ENCODE peak calls at places on chromosomes 2 and 18, in six cellular contexts. X is transverse colon, D is mucosa of descending colon, N is GM12865, M is BJ, G is heart left ventricle. S is an unnamed sample.

GRCh38 chr2:45024600-45025291 is 15.5 kb upstream of the SIX2 start:
- DNase-seq in G (no peak), D (no peak), X (no peak), M (peak; percentile 76), N (peak; percentile 18), S (no peak)

GRCh38 chr2:46954951-46955571 is 39.5 kb upstream of the MCFD2 start:
- DNase-seq in N (no peak), M (peak; percentile 73), G (peak; percentile 81), D (no peak), X (peak; percentile 41), S (peak; percentile 66)

GRCh38 chr2:239806276-239806675 is 218.9 kb downstream of the NDUFA10 start:
- DNase-seq in X (no peak), G (peak; percentile 12), M (no peak), N (no peak), D (no peak), S (peak; percentile 20)

GRCh38 chr2:30226144-30227032 is 4.9 kb upstream of the LBH start:
- DNase-seq in G (no peak), D (no peak), M (no peak), X (no peak), N (peak; percentile 64), S (no peak)

GRCh38 chr2:46615555-46616487 is 136.5 kb downstream of the TMEM247 start:
- DNase-seq in X (peak; percentile 16), N (peak; percentile 17), D (peak; percentile 31), G (no peak), M (no peak), S (no peak)

GRCh38 chr2:66899648-66900047 is 464.7 kb downstream of the MEIS1 start:
- DNase-seq in N (no peak), G (no peak), M (no peak), D (no peak), X (no peak), S (no peak)

GRCh38 chr2:217713395-217714267 is 289.2 kb downstream of the TNS1 start:
- DNase-seq in X (peak; percentile 75), N (peak; percentile 63), G (peak; percentile 76), D (peak; percentile 78), M (no peak), S (peak; percentile 76)

GRCh38 chr2:104033399-104033798 is 820.5 kb upstream of the POU3F3 start:
- DNase-seq in N (peak; percentile 27), X (no peak), G (no peak), M (no peak), D (no peak), S (no peak)

GRCh38 chr2:9179572-9180201 is 26.9 kb upstream of the ASAP2 start:
- DNase-seq in G (peak; percentile 78), M (no peak), D (peak; percentile 56), X (peak; percentile 70), N (no peak), S (no peak)

GRCh38 chr18:9328776-9329175 is 5.8 kb upstream of the TWSG1 start:
- DNase-seq in G (no peak), M (no peak), D (no peak), N (no peak), X (no peak), S (no peak)

GRCh38 chr2:33051586-33052385 is 105.0 kb downstream of the LTBP1 start:
- DNase-seq in X (no peak), N (no peak), D (no peak), M (peak; percentile 95), G (peak; percentile 44), S (peak; percentile 82)

GRCh38 chr2:143974262-143974661 is 545.7 kb downstream of the ZEB2 start:
- DNase-seq in D (no peak), G (no peak), X (no peak), M (no peak), N (no peak), S (no peak)

GRCh38 chr18:24726727-24727539 is 266.5 kb downstream of the HRH4 start:
- DNase-seq in N (peak; percentile 80), D (peak; percentile 74), M (no peak), G (peak; percentile 58), X (peak; percentile 78), S (peak; percentile 60)

GRCh38 chr2:161008311-161008710 is 151.9 kb upstream of the TANK start:
- DNase-seq in N (no peak), D (no peak), M (no peak), G (no peak), X (no peak), S (no peak)

GRCh38 chr18:10317864-10318685 is 136.4 kb upstream of the APCDD1 start:
- DNase-seq in M (no peak), D (no peak), N (no peak), G (no peak), X (no peak), S (no peak)

GRCh38 chr2:24814498-24814897 is 21.3 kb downstream of the CENPO start:
- DNase-seq in M (no peak), G (no peak), X (no peak), N (no peak), D (no peak), S (no peak)

GRCh38 chr2:18976112-18976961 is 382.1 kb downstream of the OSR1 start:
- DNase-seq in X (peak; percentile 15), D (no peak), M (peak; percentile 81), N (peak; percentile 57), G (no peak), S (no peak)

GRCh38 chr2:127796389-127796788 is 14.6 kb downstream of the WDR33 start:
- DNase-seq in D (no peak), G (no peak), M (no peak), X (no peak), N (no peak), S (no peak)

GRCh38 chr2:222319576-222320440 is 21.0 kb upstream of the PAX3 start:
- DNase-seq in M (no peak), X (no peak), G (peak; percentile 32), D (peak; percentile 61), N (peak; percentile 67), S (no peak)

GRCh38 chr2:56015631-56016251 is 92.2 kb upstream of the EFEMP1 start:
- DNase-seq in N (no peak), X (no peak), G (no peak), D (no peak), M (no peak), S (no peak)

GRCh38 chr2:1641498-1641897 is 102.8 kb downstream of the PXDN start:
- DNase-seq in X (no peak), N (no peak), M (no peak), G (no peak), D (peak; percentile 26), S (no peak)

GRCh38 chr2:153543639-153544071 is 65.1 kb upstream of the RPRM start:
- DNase-seq in M (no peak), G (no peak), D (no peak), N (peak; percentile 21), X (no peak), S (no peak)

GRCh38 chr2:222641336-222641735 is 14.6 kb downstream of the FARSB start:
- DNase-seq in M (no peak), D (no peak), X (no peak), G (no peak), N (no peak), S (no peak)

GRCh38 chr18:59400407-59400806 is 41.3 kb upstream of the LMAN1 start:
- DNase-seq in M (no peak), D (no peak), X (no peak), G (no peak), N (no peak), S (no peak)

GRCh38 chr2:167844714-167845530 is 402.5 kb downstream of the STK39 start:
- DNase-seq in N (peak; percentile 26), M (no peak), X (peak; percentile 66), G (no peak), D (peak; percentile 55), S (no peak)

GRCh38 chr18:1383465-1383864 is 478.8 kb downstream of the ADCYAP1 start:
- DNase-seq in G (no peak), D (no peak), X (no peak), M (no peak), N (no peak), S (no peak)
- TF ChIP-seq CTCF in G (no peak), D (no peak), X (no peak), M (no peak), N (no peak), S (no peak)

GRCh38 chr2:237156131-237156856 is 70.6 kb downstream of the COPS8 start:
- DNase-seq in X (peak; percentile 15), G (peak; percentile 83), M (peak; percentile 69), N (peak; percentile 15), D (no peak), S (no peak)
- H3K4me3 ChIP-seq in X (no peak overlapping the region), G (peak overlapping the region; percentile 10), M (no peak overlapping the region), N (no peak overlapping the region), D (no peak overlapping the region), S (no peak overlapping the region)

GRCh38 chr18:48842259-48843061 is 108.3 kb downstream of the SMAD7 start:
- DNase-seq in D (peak; percentile 45), X (peak; percentile 31), G (no peak), M (no peak), N (no peak), S (peak; percentile 56)

GRCh38 chr18:48839819-48840490 is 110.8 kb downstream of the SMAD7 start:
- DNase-seq in N (no peak), G (no peak), D (peak; percentile 14), M (no peak), X (no peak), S (peak; percentile 7)

GRCh38 chr18:48843162-48843561 is 107.6 kb downstream of the SMAD7 start:
- DNase-seq in D (peak; percentile 11), N (no peak), M (no peak), X (no peak), G (no peak), S (no peak)

GRCh38 chr18:48840491-48840877 is 110.3 kb downstream of the SMAD7 start:
- DNase-seq in D (peak; percentile 5), X (no peak), M (no peak), G (no peak), N (no peak), S (peak; percentile 19)

DNA sequence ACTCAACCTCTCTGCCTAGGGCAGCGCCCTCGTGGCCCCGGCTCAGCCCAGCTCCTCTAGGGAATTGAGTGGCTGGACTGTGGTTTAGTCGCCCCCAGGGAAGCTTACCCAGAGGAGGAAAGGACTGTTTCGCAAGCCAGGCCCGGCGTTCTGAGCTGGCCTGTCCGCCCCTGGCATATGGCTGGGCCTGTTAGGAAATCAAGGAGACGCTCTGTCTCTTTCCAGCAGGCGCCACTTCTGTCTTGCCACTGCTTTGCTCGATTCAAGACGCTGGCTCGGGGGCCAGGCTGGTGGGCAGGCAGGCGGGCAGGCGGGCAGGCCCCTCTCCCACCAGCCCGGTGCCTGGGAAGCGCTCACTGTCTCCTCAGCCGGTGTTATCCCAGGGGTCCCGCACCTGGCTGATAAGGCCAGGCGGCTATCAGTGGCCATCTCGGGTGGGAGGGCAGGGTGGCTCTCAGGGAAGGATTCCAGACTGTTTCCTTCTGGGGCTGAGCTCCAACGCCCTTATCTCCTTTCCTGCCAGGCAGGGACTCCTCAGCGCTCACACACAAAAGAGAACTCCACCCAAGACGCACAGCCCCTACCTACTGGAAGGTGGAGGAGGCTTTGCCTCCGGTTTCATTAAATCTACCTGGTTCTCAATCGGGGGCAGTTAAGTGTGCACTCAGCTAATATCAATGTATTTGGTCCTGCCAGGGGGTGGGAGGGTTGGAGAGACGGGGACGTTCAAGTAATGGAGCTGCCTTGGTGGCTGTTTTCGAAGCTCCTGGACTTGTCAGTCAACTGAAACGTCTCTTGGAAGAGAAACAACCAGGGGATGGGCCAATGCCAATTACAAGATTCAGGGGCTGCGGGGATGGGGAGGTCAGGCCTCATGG is 109.1 kb downstream of the SMAD7 start:
- DNase-seq in D (peak; percentile 32), G (peak; percentile 72), X (no peak), N (no peak), M (no peak), S (no peak)
- TF ChIP-seq CTCF in D (no peak), G (no peak), X (no peak), N (no peak), M (no peak), S (no peak)

DNA sequence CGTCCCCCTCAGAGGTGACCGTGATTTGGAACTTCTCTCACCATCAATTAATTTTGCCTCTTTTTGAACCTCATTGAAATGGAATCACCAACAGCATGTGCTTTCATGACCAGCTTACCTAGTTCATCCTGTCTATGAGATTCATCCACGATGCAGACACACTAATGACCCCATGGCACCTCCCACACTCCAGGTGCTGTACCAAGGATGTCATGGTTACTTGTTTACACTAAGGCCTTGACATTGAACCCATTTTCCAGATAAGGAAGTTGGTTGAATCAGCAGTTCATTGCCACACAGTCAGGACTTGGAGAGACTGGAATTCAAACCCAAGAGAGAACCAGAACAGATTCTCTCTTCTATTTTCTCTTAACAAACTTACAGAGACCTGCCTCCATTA is 139.0 kb downstream of the ZFP36L2 start:
- DNase-seq in X (no peak), M (no peak), G (no peak), N (no peak), D (no peak), S (no peak)
- H3K4me3 ChIP-seq in X (no peak overlapping the region), M (no peak overlapping the region), G (no peak overlapping the region), N (no peak overlapping the region), D (no peak overlapping the region), S (no peak overlapping the region)

S was measured in right lobe of liver.